ENCODE peak calls at places on chromosomes 7 and 10, in seven cellular contexts. W, P, R, B, J, H and Q are unnamed samples.

GRCh38 chr10:56317603-56318002 is 43.5 kb downstream of the ZWINT start:
- DNase-seq in W (no peak), P (no peak), R (no peak), B (peak), J (no peak), H (no peak), Q (no peak)

GRCh38 chr10:72800000-72800740 is 93.4 kb upstream of the OIT3 start:
- DNase-seq in W (peak), P (no peak), R (no peak), B (peak), J (no peak), H (no peak), Q (no peak)

GRCh38 chr10:46523119-46523880 is 33.2 kb downstream of the GPRIN2 start:
- DNase-seq in W (no peak), P (no peak), R (no peak), B (no peak), J (no peak), H (peak), Q (no peak)

GRCh38 chr7:74417419-74417971 is 36.2 kb upstream of the GTF2IRD1 start:
- DNase-seq in W (peak), P (peak), R (peak), B (peak), J (peak), H (peak), Q (peak)

GRCh38 chr7:26937306-26937705 is 72.9 kb upstream of the SKAP2 start:
- DNase-seq in W (no peak), P (no peak), R (no peak), B (no peak), J (no peak), H (no peak), Q (no peak)

GRCh38 chr7:151905322-151905721 is 28.4 kb upstream of the PRKAG2 start:
- DNase-seq in W (no peak), P (no peak), R (no peak), B (no peak), J (no peak), H (no peak), Q (no peak)

GRCh38 chr7:149257146-149257545 is 4.8 kb upstream of the ZNF783 start:
- DNase-seq in W (peak), P (no peak), R (no peak), B (no peak), J (no peak), H (no peak), Q (no peak)

GRCh38 chr7:151551820-151552219 is 32.1 kb upstream of the RHEB start:
- DNase-seq in W (peak), P (no peak), R (no peak), B (peak), J (no peak), H (no peak), Q (no peak)

GRCh38 chr7:4689151-4689550 is 7.1 kb downstream of the FOXK1 start:
- DNase-seq in W (no peak), P (no peak), R (no peak), B (no peak), J (no peak), H (no peak), Q (no peak)

GRCh38 chr10:121654021-121654545 is 55.8 kb upstream of the FGFR2 start:
- DNase-seq in W (no peak), P (no peak), R (no peak), B (no peak), J (no peak), H (no peak), Q (peak)

GRCh38 chr10:61304751-61305150 is 148.4 kb downstream of the TMEM26 start:
- DNase-seq in W (no peak), P (no peak), R (no peak), B (no peak), J (no peak), H (no peak), Q (no peak)

GRCh38 chr10:121310151-121310711 is 288.0 kb downstream of the FGFR2 start:
- DNase-seq in W (no peak), P (no peak), R (peak), B (peak), J (no peak), H (no peak), Q (no peak)

GRCh38 chr10:77820349-77820748 is 106.2 kb downstream of the DLG5 start:
- DNase-seq in W (peak), P (no peak), R (no peak), B (no peak), J (no peak), H (no peak), Q (no peak)

GRCh38 chr7:22173884-22174573 is 182.9 kb downstream of the RAPGEF5 start:
- DNase-seq in W (no peak), P (no peak), R (no peak), B (peak), J (no peak), H (no peak), Q (no peak)

GRCh38 chr7:16791895-16792294 is 12.9 kb downstream of the AGR2 start:
- DNase-seq in W (no peak), P (no peak), R (no peak), B (no peak), J (no peak), H (no peak), Q (peak)

GRCh38 chr7:110001254-110001938 is 1089.5 kb upstream of the LRRN3 start:
- DNase-seq in W (no peak), P (no peak), R (no peak), B (no peak), J (no peak), H (no peak), Q (no peak)

GRCh38 chr7:157896774-157897555 is 560.2 kb downstream of the DNAJB6 start:
- DNase-seq in W (no peak), P (no peak), R (no peak), B (no peak), J (no peak), H (no peak), Q (no peak)

GRCh38 chr7:134113655-134114054 is 13.5 kb upstream of the LRGUK start:
- DNase-seq in W (no peak), P (no peak), R (no peak), B (no peak), J (no peak), H (no peak), Q (no peak)

GRCh38 chr10:24310104-24310503 is 101.2 kb downstream of the KIAA1217 start:
- DNase-seq in W (no peak), P (no peak), R (no peak), B (peak), J (no peak), H (no peak), Q (peak)

GRCh38 chr10:25048463-25048862 is 32.1 kb downstream of the THNSL1 start:
- DNase-seq in W (no peak), P (no peak), R (no peak), B (no peak), J (no peak), H (no peak), Q (no peak)

GRCh38 chr10:118809821-118810220 is 55.1 kb upstream of the CACUL1 start:
- DNase-seq in W (no peak), P (no peak), R (no peak), B (no peak), J (no peak), H (no peak), Q (no peak)

GRCh38 chr10:88347597-88348304 is 235.4 kb downstream of the RNLS start:
- DNase-seq in W (no peak), P (no peak), R (no peak), B (peak), J (peak), H (no peak), Q (no peak)

DNA sequence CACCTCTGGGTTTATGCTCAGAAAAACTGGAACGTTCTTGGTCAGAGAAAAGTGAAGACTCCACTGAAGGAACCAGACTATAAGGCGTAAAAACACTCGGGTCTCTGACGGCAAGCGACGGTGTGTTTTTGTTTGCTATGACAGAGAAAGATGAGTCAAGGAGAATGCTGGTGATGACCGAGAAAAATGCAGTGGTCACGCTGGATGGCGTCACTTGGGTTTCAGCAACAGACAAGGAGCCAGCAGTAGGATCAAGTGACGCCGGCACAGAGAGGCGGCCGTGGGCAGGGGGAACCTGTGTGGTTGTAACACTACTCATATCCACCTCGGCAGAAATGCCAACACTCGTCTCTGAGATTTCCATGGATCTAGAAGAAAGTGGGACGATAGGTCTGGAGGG is 63.4 kb downstream of the KIAA1549 start:
- DNase-seq in W (no peak), P (no peak), R (no peak), B (no peak), J (no peak), H (no peak), Q (peak)
- H3K18ac ChIP-seq in W (no peak), P (no peak), R (no peak), B (no peak), J (no peak), H (no peak), Q (no peak)

DNA sequence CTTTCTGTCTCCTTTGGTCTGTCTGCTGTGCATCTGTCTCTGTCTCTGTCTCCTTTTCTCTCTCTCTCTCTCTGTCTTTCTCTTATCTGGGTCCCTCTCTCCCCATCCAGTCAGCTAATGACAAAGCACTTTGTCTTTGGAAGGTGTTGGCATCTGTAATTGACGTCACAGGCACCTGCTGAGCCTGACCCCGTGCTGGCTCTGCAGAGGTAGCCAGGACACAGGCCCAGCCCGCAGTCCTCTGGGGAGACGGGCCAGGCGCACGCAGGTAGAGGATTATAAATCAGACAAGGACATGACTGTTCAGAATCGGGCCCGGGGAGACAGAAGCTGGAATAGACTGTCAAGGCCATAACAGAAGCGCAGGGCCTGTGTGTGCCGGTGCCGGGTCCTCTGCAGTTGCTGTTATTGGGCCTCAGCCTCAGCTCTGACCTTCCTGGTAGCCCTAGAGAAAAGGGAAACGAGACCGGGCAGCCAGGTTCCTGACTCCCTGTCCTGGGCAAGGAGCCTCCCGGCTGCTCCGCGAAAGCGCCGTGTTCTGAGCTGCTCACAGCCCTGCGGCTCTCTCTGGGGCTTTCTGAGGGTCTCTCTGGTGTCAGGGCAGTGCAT is 10.7 kb upstream of the PSMG3 start:
- DNase-seq in W (no peak), P (no peak), R (no peak), B (peak), J (no peak), H (no peak), Q (no peak)
- H3K18ac ChIP-seq in W (no peak), P (peak), R (no peak), B (no peak), J (no peak), H (no peak), Q (no peak)

GRCh38 chr10:19956633-19957032 is 140.4 kb downstream of the PLXDC2 start:
- DNase-seq in W (no peak), P (no peak), R (no peak), B (no peak), J (no peak), H (no peak), Q (no peak)
- H3K18ac ChIP-seq in W (no peak), P (no peak), R (no peak), B (no peak), J (no peak), H (no peak), Q (no peak)

DNA sequence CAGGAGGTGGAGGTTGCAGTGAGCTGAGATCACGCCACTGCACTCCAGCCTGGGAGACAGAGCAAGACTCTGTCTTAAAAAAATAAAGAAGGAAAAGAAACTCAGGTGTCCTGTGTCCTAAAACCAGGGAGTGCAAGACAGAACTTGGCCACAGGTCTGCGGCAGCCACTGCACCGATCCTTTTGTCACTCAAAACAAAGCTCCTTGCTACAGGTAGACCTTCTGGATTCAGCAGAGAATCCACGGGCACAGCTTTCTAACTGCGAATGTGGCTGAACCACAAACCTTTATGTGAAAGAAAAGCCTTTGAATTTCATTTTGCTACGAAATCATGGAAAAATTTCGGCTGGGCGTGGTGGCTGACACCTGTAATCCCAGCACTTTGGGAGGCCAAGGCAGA is 634.9 kb downstream of the CALN1 start:
- DNase-seq in W (no peak), P (no peak), R (no peak), B (no peak), J (no peak), H (no peak), Q (no peak)
- H3K18ac ChIP-seq in W (no peak), P (no peak), R (no peak), B (no peak), J (no peak), H (no peak), Q (no peak)

GRCh38 chr10:10777723-10778122 is 239.9 kb upstream of the CELF2 start:
- DNase-seq in W (no peak), P (no peak), R (no peak), B (no peak), J (no peak), H (no peak), Q (no peak)
- H3K18ac ChIP-seq in W (no peak), P (no peak), R (no peak), B (no peak), J (no peak), H (no peak), Q (no peak)

GRCh38 chr7:101813414-101814019 is 3.9 kb upstream of the CUX1 start:
- DNase-seq in W (no peak), P (no peak), R (no peak), B (no peak), J (no peak), H (no peak), Q (no peak)
- H3K18ac ChIP-seq in W (no peak), P (no peak), R (no peak), B (no peak), J (no peak), H (no peak), Q (no peak)

GRCh38 chr7:47480576-47481538 is 101.1 kb downstream of the TNS3 start:
- DNase-seq in W (no peak), P (peak), R (no peak), B (no peak), J (peak), H (peak), Q (no peak)
- H3K18ac ChIP-seq in W (peak), P (no peak), R (no peak), B (no peak), J (no peak), H (peak), Q (peak)

GRCh38 chr10:92010026-92010713 is 86.6 kb downstream of the BTAF1 start:
- DNase-seq in W (no peak), P (no peak), R (no peak), B (peak), J (no peak), H (no peak), Q (no peak)
- H3K18ac ChIP-seq in W (no peak), P (no peak), R (no peak), B (no peak), J (no peak), H (no peak), Q (no peak)

GRCh38 chr7:30249986-30250774 is 34.2 kb upstream of the ZNRF2 start:
- DNase-seq in W (no peak), P (no peak), R (no peak), B (no peak), J (no peak), H (no peak), Q (no peak)

GRCh38 chr7:30254248-30254647 is 30.1 kb upstream of the ZNRF2 start:
- DNase-seq in W (no peak), P (no peak), R (no peak), B (no peak), J (no peak), H (no peak), Q (no peak)

GRCh38 chr7:30253796-30254165 is 30.6 kb upstream of the ZNRF2 start:
- DNase-seq in W (no peak), P (no peak), R (no peak), B (no peak), J (no peak), H (no peak), Q (peak)

GRCh38 chr7:30252885-30253795 is 31.3 kb upstream of the ZNRF2 start:
- DNase-seq in W (no peak), P (no peak), R (no peak), B (no peak), J (no peak), H (no peak), Q (no peak)

DNA sequence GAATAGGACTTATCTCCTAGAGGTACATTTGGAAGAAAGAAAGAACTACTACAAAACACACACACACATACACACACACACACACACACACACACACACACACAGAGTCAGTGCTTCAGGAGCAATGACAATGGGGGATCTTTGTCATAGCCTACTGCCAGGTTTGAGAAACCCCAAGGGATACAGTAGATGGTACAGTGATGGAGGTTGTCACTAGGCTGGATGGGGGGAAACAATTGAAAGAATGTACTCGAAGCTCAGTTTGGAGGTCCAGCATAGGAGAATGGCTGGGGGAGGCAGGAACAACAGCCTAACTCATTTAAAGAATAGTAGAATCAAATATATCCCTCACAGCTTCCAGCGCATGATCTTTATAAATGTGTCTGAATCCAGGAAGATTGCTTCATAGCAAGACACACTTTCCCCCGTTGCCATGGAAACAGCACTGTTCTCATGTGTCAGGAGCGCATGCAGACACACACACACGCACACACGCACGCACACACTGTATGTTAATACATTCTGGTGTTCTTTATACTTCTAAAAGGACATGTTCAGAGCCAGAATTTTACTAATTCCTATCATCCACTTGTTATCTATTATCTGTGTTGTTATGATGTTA is 32.6 kb upstream of the ZNRF2 start:
- DNase-seq in W (no peak), P (no peak), R (no peak), B (no peak), J (no peak), H (peak), Q (no peak)
- H3K18ac ChIP-seq in W (no peak), P (no peak), R (no peak), B (no peak), J (no peak), H (no peak), Q (no peak)

GRCh38 chr10:13392701-13393100 is 44.6 kb upstream of the SEPHS1 start:
- DNase-seq in W (no peak), P (no peak), R (no peak), B (no peak), J (no peak), H (no peak), Q (no peak)
- H3K18ac ChIP-seq in W (no peak), P (no peak), R (no peak), B (no peak), J (no peak), H (no peak), Q (no peak)